ENCODE peak calls at places on chromosomes 2 and 18, in ten cellular contexts. O is GM12865, E is Calu3, V is GM20000, X is HepG2, A is K562, I is HFFc6, L is GM12864, M is lower lobe of right lung, D is right lobe of liver. S is an unnamed sample.

GRCh38 chr18:4524096-4524495 is 69.0 kb upstream of the DLGAP1 start:
- DNase-seq in X (no peak), A (no peak), D (no peak), M (no peak), E (no peak), I (no peak), L (no peak), O (no peak), V (no peak), S (no peak)

GRCh38 chr2:143758629-143759330 is 629.6 kb downstream of the ARHGAP15 start:
- DNase-seq in A (no peak), D (no peak), I (no peak), O (no peak), L (no peak), E (peak; percentile 15), V (no peak), X (no peak), M (no peak), S (no peak)

GRCh38 chr2:196242131-196242620 is 70.8 kb upstream of the STK17B start:
- DNase-seq in X (no peak), E (no peak), A (no peak), V (peak; percentile 36), I (peak; percentile 45), D (no peak), O (peak; percentile 78), L (peak; percentile 76), M (peak; percentile 53), S (peak; percentile 56)

GRCh38 chr2:54613794-54614257 is 109.6 kb upstream of the EML6 start:
- DNase-seq in V (no peak), M (no peak), D (no peak), O (no peak), L (no peak), E (peak; percentile 36), A (no peak), I (no peak), X (no peak), S (no peak)

GRCh38 chr18:7821784-7822183 is 254.7 kb downstream of the PTPRM start:
- DNase-seq in L (no peak), M (no peak), A (no peak), E (no peak), I (no peak), X (no peak), O (no peak), V (no peak), D (no peak), S (no peak)

GRCh38 chr2:27378096-27378808 is 2.3 kb downstream of the ZNF513 start:
- DNase-seq in M (no peak), X (peak; percentile 25), I (no peak), V (no peak), L (no peak), A (no peak), O (no peak), E (peak; percentile 34), D (no peak), S (no peak)

GRCh38 chr2:212228651-212229253 is 309.9 kb downstream of the ERBB4 start:
- DNase-seq in O (no peak), M (no peak), A (no peak), V (no peak), I (no peak), D (no peak), L (no peak), E (no peak), X (no peak), S (no peak)

GRCh38 chr2:218257390-218257981 is 3.3 kb upstream of the GPBAR1 start:
- DNase-seq in D (no peak), E (peak; percentile 25), O (peak; percentile 86), L (peak; percentile 74), X (no peak), I (no peak), M (peak; percentile 51), A (peak; percentile 71), V (peak; percentile 80), S (peak; percentile 71)

GRCh38 chr2:11402436-11402835 is 58.0 kb upstream of the ROCK2 start:
- DNase-seq in X (no peak), A (no peak), L (no peak), O (no peak), D (no peak), E (no peak), I (no peak), M (no peak), V (no peak), S (no peak)

GRCh38 chr2:11407413-11407812 is 58.5 kb downstream of the E2F6 start:
- DNase-seq in A (no peak), L (no peak), E (no peak), O (no peak), I (no peak), M (no peak), V (no peak), X (no peak), D (no peak), S (no peak)

GRCh38 chr2:11406492-11407381 is 59.2 kb downstream of the E2F6 start:
- DNase-seq in L (no peak), D (no peak), V (no peak), O (no peak), E (no peak), A (peak; percentile 39), M (no peak), X (no peak), I (peak; percentile 96), S (no peak)

GRCh38 chr2:11404381-11405073 is 60.1 kb upstream of the ROCK2 start:
- DNase-seq in A (no peak), X (no peak), M (no peak), V (no peak), O (no peak), D (no peak), I (no peak), E (no peak), L (no peak), S (no peak)

DNA sequence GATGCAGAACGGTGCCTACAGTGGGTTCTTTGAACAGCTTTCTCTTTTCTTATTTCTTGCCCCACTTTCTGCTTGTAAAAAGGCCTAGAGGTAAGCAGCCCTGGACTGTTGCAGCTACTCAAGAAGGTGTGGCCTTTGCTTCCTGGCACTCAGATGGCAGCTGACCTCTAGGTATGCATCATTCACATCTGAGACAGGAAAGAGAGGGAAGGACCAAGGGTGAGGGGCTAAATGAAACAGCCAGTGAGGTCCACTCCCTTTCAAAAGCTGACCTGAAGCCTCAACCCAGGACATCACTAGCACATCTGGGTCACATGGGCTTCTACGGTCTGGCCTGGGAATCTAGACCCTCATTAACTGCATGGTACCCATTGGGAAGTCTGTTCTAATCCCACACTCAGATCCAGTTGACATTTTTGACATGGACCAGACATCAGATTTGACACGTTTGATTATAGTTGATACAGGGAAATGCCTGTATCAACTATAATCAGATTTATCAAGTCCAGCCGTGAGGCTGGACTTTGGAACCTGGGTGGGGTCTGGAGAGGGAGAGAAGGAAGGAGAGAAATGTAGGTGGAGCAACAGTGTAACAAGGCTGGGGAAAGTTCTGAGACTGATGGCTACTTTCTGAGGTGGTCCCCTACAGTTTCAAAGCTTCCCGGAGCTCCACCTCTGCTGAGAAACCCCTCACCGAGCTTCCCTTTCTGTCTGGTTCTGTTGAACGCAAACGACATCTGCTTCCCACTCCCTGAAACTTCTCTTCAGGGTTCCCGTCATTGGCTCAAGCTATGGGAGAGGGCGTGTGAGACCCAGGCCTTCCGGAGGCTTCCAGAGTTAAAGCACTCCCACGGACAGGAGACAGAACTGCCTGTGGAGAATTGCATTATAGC is 60.1 kb downstream of the E2F6 start:
- DNase-seq in O (no peak), M (no peak), V (no peak), A (no peak), X (no peak), I (no peak), D (no peak), L (no peak), E (peak; percentile 46), S (no peak)
- TF ChIP-seq CTCF in O (no peak), M (no peak), V (no peak), A (no peak), X (no peak), I (no peak), D (no peak), L (no peak), E (no peak), S (no peak)

GRCh38 chr2:201643216-201643651 is at the start of gene TMEM237:
- DNase-seq in E (peak; percentile 50), D (peak; percentile 65), L (no peak), X (peak; percentile 13), O (peak; percentile 59), V (peak; percentile 83), M (peak; percentile 68), A (peak; percentile 45), I (no peak), S (peak; percentile 68)
- TF ChIP-seq CTCF in E (peak; percentile 16), D (no peak), L (no peak), X (peak; percentile 57), O (peak; percentile 9), V (no peak), M (peak; percentile 9), A (no peak), I (peak; percentile 17), S (peak; percentile 23)

GRCh38 chr18:59264651-59265245 is 8.5 kb downstream of the RAX start:
- DNase-seq in I (no peak), A (no peak), M (no peak), E (no peak), V (no peak), L (no peak), D (no peak), X (no peak), O (no peak), S (no peak)
- TF ChIP-seq CTCF in I (no peak), A (no peak), M (no peak), E (no peak), V (no peak), L (no peak), D (no peak), X (no peak), O (no peak), S (no peak)

GRCh38 chr2:111701798-111702118 is 182.2 kb downstream of the ANAPC1 start:
- DNase-seq in O (no peak), E (no peak), V (no peak), L (no peak), M (no peak), I (no peak), A (no peak), X (no peak), D (no peak), S (no peak)

GRCh38 chr2:111697560-111697959 is 186.4 kb downstream of the ANAPC1 start:
- DNase-seq in X (no peak), A (no peak), E (no peak), L (no peak), O (no peak), D (no peak), V (no peak), M (no peak), I (no peak), S (no peak)

GRCh38 chr2:111701266-111701665 is 182.7 kb downstream of the ANAPC1 start:
- DNase-seq in O (no peak), L (no peak), I (no peak), X (no peak), D (no peak), M (no peak), V (no peak), E (peak; percentile 37), A (no peak), S (no peak)

GRCh38 chr2:111698089-111698488 is 185.9 kb downstream of the ANAPC1 start:
- DNase-seq in L (no peak), V (no peak), D (no peak), O (no peak), X (no peak), A (no peak), E (no peak), M (no peak), I (no peak), S (no peak)

DNA sequence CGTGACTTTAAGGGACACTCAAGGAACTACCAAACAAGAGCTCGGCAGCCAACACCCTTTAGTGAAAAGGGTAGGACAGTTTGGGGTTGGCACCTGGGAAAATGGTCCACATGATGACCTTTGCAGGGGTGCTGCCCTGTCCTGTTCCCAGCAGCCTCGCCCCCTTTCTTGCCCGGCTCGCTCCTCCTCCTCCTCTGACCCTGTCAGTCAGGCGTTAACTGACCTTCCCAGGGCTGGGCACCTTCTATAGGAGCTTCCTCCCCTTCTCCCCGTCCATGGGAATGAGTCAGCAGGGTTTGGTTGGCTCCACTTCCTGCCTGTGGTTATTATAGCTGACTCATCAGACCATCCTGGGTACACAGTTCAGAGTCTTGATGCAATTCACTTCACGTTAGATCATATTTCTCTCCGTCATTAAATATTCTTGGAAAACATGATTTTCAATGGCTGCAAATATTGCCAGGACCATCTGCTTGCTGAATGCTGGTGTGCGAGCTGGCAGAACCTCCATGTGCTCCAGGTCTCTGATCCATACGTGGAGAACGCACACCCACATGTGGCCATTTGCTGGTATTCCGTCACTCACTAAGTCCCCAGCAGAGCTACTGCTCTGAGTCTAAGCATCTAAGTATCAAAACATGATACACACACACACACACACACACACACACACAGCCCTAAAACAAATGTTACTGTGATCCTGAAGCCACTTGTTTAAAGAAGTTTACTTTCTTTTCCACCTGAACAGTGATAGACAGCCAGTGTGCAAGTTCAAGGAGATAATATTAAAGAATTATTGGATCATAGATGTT is 185.0 kb downstream of the ANAPC1 start:
- DNase-seq in L (no peak), D (peak; percentile 75), E (peak; percentile 85), A (peak; percentile 96), O (peak; percentile 53), V (no peak), M (peak; percentile 79), I (peak; percentile 98), X (peak; percentile 94), S (no peak)
- TF ChIP-seq CTCF in L (peak; percentile 39), D (peak; percentile 53), E (no peak), A (peak; percentile 80), O (peak; percentile 31), V (no peak), M (no peak), I (peak; percentile 43), X (peak; percentile 95), S (peak; percentile 14)

S was measured in GM10248.